ENCODE peak calls at places on chromosomes 7 and 10, in four cellular contexts. Z is foreskin fibroblast, J is endothelial cell, A is lung. I is an unnamed sample.

GRCh38 chr10:46310851-46311250 is 24.1 kb downstream of the ANTXRL start:
- DNase-seq in Z (no peak), J (no peak), A (no peak), I (no peak)

GRCh38 chr7:3218561-3219225 is 82.4 kb upstream of the SDK1 start:
- DNase-seq in Z (no peak), J (no peak), A (peak), I (no peak)

GRCh38 chr7:126185959-126186580 is 1066.7 kb downstream of the GRM8 start:
- DNase-seq in Z (no peak), J (no peak), A (no peak), I (no peak)

GRCh38 chr10:61606971-61607907 is 55.5 kb upstream of the CABCOCO1 start:
- DNase-seq in Z (no peak), J (no peak), A (no peak), I (no peak)

GRCh38 chr7:70884809-70885208 is 247.1 kb upstream of the GALNT17 start:
- DNase-seq in Z (no peak), J (no peak), A (no peak), I (no peak)

GRCh38 chr10:97185326-97186058 is at the start of gene SLIT1:
- DNase-seq in Z (no peak), J (peak), A (no peak), I (no peak)

GRCh38 chr7:30183712-30184372 is 49.1 kb downstream of the MTURN start:
- DNase-seq in Z (no peak), J (no peak), A (no peak), I (no peak)

GRCh38 chr7:74572301-74573090 is 85.0 kb upstream of the GTF2I start:
- DNase-seq in Z (no peak), J (no peak), A (no peak), I (no peak)

GRCh38 chr10:98424308-98425254 is 9.6 kb upstream of the PYROXD2 start:
- DNase-seq in Z (no peak), J (no peak), A (no peak), I (peak)

GRCh38 chr10:98338896-98339295 is 70.9 kb upstream of the LOXL4 start:
- DNase-seq in Z (no peak), J (no peak), A (no peak), I (no peak)

GRCh38 chr7:107725138-107725740 is 18.7 kb upstream of the CBLL1 start:
- DNase-seq in Z (peak), J (peak), A (no peak), I (no peak)

GRCh38 chr7:139065323-139065722 is 29.5 kb upstream of the ZC3HAV1L start:
- DNase-seq in Z (no peak), J (no peak), A (no peak), I (no peak)

GRCh38 chr7:141462958-141463357 is 88.3 kb upstream of the AGK start:
- DNase-seq in Z (no peak), J (no peak), A (no peak), I (no peak)

GRCh38 chr7:47816647-47817046 is 131.6 kb downstream of the PKD1L1 start:
- DNase-seq in Z (peak), J (no peak), A (no peak), I (no peak)

GRCh38 chr10:62048919-62049636 is 147.6 kb downstream of the ARID5B start:
- DNase-seq in Z (peak), J (peak), A (peak), I (peak)

GRCh38 chr10:92479541-92479940 is 94.4 kb downstream of the IDE start:
- DNase-seq in Z (no peak), J (no peak), A (no peak), I (no peak)

GRCh38 chr7:142632291-142633134 is 116.8 kb upstream of the PRSS1 start:
- DNase-seq in Z (peak), J (peak), A (peak), I (no peak)

GRCh38 chr7:96397936-96398596 is 76.2 kb upstream of the SLC25A13 start:
- DNase-seq in Z (no peak), J (no peak), A (no peak), I (no peak)

GRCh38 chr10:105952153-105952552 is 1212.4 kb downstream of the SORCS1 start:
- DNase-seq in Z (no peak), J (peak), A (no peak), I (no peak)

GRCh38 chr10:44089671-44090070 is 295.2 kb downstream of the CXCL12 start:
- DNase-seq in Z (no peak), J (no peak), A (no peak), I (no peak)

GRCh38 chr10:44989621-44990301 is 11.0 kb upstream of the ZNF22 start:
- DNase-seq in Z (no peak), J (no peak), A (no peak), I (no peak)

GRCh38 chr7:20314216-20314615 is 16.5 kb upstream of the ITGB8 start:
- DNase-seq in Z (no peak), J (no peak), A (no peak), I (no peak)

GRCh38 chr7:38211940-38212339 is 33.9 kb downstream of the STARD3NL start:
- DNase-seq in Z (no peak), J (no peak), A (no peak), I (no peak)

GRCh38 chr10:75597691-75598455 is 166.4 kb downstream of the LRMDA start:
- DNase-seq in Z (no peak), J (no peak), A (no peak), I (no peak)

GRCh38 chr10:78448994-78449418 is 415.3 kb downstream of the RPS24 start:
- DNase-seq in Z (no peak), J (no peak), A (no peak), I (no peak)

GRCh38 chr7:98119257-98119918 is 12.7 kb downstream of the LMTK2 start:
- DNase-seq in Z (peak), J (no peak), A (no peak), I (no peak)

GRCh38 chr10:66176772-66177171 is 749.1 kb upstream of the LRRTM3 start:
- DNase-seq in Z (no peak), J (no peak), A (no peak), I (no peak)

GRCh38 chr7:95324396-95324795 is at the start of gene PON1:
- DNase-seq in Z (no peak), J (no peak), A (no peak), I (no peak)

GRCh38 chr7:140702774-140703173 is 6.3 kb downstream of the NDUFB2 start:
- DNase-seq in Z (no peak), J (no peak), A (no peak), I (no peak)

GRCh38 chr7:149497467-149498261 is at the start of gene ZNF746:
- DNase-seq in Z (peak), J (peak), A (peak), I (peak)
- TF ChIP-seq CTCF in Z (peak), J (peak), A (peak), I (peak)

GRCh38 chr7:118648002-118648401 is 423.5 kb downstream of the ANKRD7 start:
- DNase-seq in Z (no peak), J (no peak), A (no peak), I (no peak)
- TF ChIP-seq CTCF in Z (no peak), J (no peak), A (no peak), I (peak)

DNA sequence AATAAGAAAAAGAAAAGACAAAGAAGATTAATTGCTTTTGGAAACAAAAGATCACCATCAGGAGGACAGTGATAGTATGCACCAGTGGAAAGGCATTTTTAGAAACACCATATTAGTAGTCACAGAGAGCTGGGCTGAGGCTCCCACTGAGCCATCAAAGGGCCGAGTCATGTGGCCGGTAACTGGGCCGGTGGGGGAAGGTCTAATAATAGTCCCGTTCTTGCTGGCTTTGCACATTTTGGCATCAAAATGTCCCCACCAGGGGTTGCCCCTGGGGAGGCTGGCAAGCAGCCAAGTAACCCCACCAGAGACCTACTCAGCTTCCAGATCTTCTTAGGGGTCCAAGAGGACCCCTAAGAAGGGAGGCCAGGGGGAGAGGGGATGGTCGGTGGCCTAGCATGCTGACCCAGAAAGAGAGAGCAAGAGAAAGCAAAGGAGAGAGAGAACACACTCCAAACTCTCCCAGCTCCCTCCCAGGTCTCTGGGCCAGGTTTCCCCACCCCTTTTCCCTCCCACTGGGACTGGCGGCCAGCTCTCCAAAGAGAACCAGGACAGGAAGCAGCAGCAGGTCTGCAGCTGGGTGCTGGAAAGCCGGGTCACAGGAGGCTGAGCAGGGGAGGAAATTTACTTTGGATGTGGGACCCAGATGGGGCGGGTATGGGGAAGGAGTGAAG is 70.2 kb upstream of the FGFR2 start:
- DNase-seq in Z (no peak), J (peak), A (peak), I (no peak)
- TF ChIP-seq CTCF in Z (no peak), J (no peak), A (no peak), I (no peak)

GRCh38 chr7:24290004-24290641 is 6.1 kb downstream of the NPY start:
- DNase-seq in Z (peak), J (peak), A (no peak), I (no peak)
- TF ChIP-seq CTCF in Z (no peak), J (no peak), A (peak), I (peak)